ENCODE peak calls at places on chromosomes 1 and 21, in nine cellular contexts. M, Z, X, V, A, N, L, T and B are unnamed samples.

GRCh38 chr21:37370152-37371040 is 3.8 kb downstream of the DYRK1A start:
- DNase-seq in M (no peak), Z (no peak), X (no peak), V (no peak), A (no peak), N (no peak), L (no peak), T (no peak), B (no peak)

GRCh38 chr21:25127007-25127406 is 480.3 kb downstream of the MRPL39 start:
- DNase-seq in M (no peak), Z (no peak), X (no peak), V (no peak), A (no peak), N (no peak), L (no peak), T (no peak), B (no peak)

GRCh38 chr1:184641894-184642293 is 112.8 kb downstream of the EDEM3 start:
- DNase-seq in M (no peak), Z (no peak), X (no peak), V (no peak), A (no peak), N (no peak), L (no peak), T (no peak), B (no peak)

GRCh38 chr1:218874313-218874712 is 299.4 kb upstream of the LYPLAL1 start:
- DNase-seq in M (peak; percentile 39), Z (no peak), X (no peak), V (no peak), A (no peak), N (no peak), L (no peak), T (no peak), B (no peak)

GRCh38 chr1:217605390-217605789 is 25.5 kb downstream of the GPATCH2 start:
- DNase-seq in M (no peak), Z (no peak), X (no peak), V (no peak), A (no peak), N (no peak), L (no peak), T (no peak), B (no peak)

GRCh38 chr1:1240348-1240732 is 6.2 kb downstream of the C1QTNF12 start:
- DNase-seq in M (no peak), Z (no peak), X (no peak), V (no peak), A (no peak), N (no peak), L (no peak), T (no peak), B (no peak)

GRCh38 chr1:169368406-169368769 is 393 bp downstream of the BLZF1 start:
- DNase-seq in M (peak; percentile 2), Z (no peak), X (no peak), V (no peak), A (peak; percentile 28), N (no peak), L (no peak), T (no peak), B (peak; percentile 9)

GRCh38 chr1:228802386-228803221 is 67.3 kb downstream of the RHOU start:
- DNase-seq in M (no peak), Z (no peak), X (peak; percentile 76), V (peak; percentile 36), A (no peak), N (peak; percentile 87), L (no peak), T (peak; percentile 72), B (peak; percentile 9)

GRCh38 chr1:100448371-100448770 is 89.6 kb upstream of the GPR88 start:
- DNase-seq in M (no peak), Z (no peak), X (no peak), V (no peak), A (no peak), N (no peak), L (no peak), T (no peak), B (peak; percentile 6)

GRCh38 chr1:29392036-29392435 is 155.7 kb downstream of the PTPRU start:
- DNase-seq in M (no peak), Z (no peak), X (no peak), V (no peak), A (peak; percentile 1), N (no peak), L (no peak), T (peak; percentile 1), B (no peak)

GRCh38 chr1:154193821-154194220 is 1.9 kb upstream of the TPM3 start:
- DNase-seq in M (peak; percentile 52), Z (peak; percentile 83), X (peak; percentile 76), V (no peak), A (no peak), N (no peak), L (no peak), T (no peak), B (peak; percentile 63)

GRCh38 chr1:213564215-213564659 is 423.5 kb upstream of the PROX1 start:
- DNase-seq in M (peak; percentile 79), Z (no peak), X (peak; percentile 22), V (no peak), A (peak; percentile 56), N (no peak), L (no peak), T (no peak), B (peak; percentile 31)

GRCh38 chr1:153532161-153532560 is 3.6 kb downstream of the S100A6 start:
- DNase-seq in M (no peak), Z (no peak), X (no peak), V (no peak), A (no peak), N (no peak), L (no peak), T (no peak), B (no peak)

GRCh38 chr1:51070640-51071039 is 31.4 kb upstream of the C1orf185 start:
- DNase-seq in M (no peak), Z (no peak), X (no peak), V (no peak), A (no peak), N (no peak), L (no peak), T (no peak), B (no peak)

GRCh38 chr1:94118471-94118870 is 2.5 kb downstream of the ABCA4 start:
- DNase-seq in M (no peak), Z (no peak), X (no peak), V (no peak), A (no peak), N (no peak), L (no peak), T (peak; percentile 36), B (no peak)

GRCh38 chr1:224378855-224379631 is 22.4 kb downstream of the CNIH4 start:
- DNase-seq in M (no peak), Z (no peak), X (no peak), V (no peak), A (no peak), N (no peak), L (no peak), T (no peak), B (no peak)

GRCh38 chr21:37670883-37671282 is 245.4 kb downstream of the KCNJ6 start:
- DNase-seq in M (peak; percentile 6), Z (no peak), X (no peak), V (no peak), A (no peak), N (no peak), L (no peak), T (no peak), B (no peak)

DNA sequence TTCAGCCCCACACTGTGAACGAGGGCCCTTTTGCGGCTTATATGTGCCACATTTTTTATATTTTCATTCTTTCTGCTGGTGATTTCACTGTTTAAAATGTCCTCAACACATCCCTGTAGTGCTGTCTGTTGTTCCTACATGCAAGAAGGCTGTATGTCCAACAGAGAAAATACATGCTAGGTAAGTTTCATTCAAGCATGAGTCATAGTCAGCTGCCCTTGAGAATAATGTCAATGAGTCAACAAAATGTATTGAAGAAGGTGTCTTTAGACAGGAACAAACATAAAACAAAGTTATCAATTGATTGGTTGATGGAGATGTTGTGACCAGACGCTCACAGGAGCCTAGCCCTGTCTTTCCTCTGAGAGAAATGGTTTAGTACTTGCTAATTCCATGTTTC is 553.4 kb downstream of the PLPP3 start:
- DNase-seq in M (peak; percentile 20), Z (no peak), X (no peak), V (no peak), A (no peak), N (no peak), L (no peak), T (no peak), B (no peak)
- H3K27ac ChIP-seq in M (no peak overlapping the region), Z (no peak overlapping the region), X (no peak overlapping the region), V (no peak overlapping the region), A (no peak overlapping the region), N (no peak overlapping the region), L (no peak overlapping the region), T (no peak overlapping the region), B (no peak overlapping the region)

DNA sequence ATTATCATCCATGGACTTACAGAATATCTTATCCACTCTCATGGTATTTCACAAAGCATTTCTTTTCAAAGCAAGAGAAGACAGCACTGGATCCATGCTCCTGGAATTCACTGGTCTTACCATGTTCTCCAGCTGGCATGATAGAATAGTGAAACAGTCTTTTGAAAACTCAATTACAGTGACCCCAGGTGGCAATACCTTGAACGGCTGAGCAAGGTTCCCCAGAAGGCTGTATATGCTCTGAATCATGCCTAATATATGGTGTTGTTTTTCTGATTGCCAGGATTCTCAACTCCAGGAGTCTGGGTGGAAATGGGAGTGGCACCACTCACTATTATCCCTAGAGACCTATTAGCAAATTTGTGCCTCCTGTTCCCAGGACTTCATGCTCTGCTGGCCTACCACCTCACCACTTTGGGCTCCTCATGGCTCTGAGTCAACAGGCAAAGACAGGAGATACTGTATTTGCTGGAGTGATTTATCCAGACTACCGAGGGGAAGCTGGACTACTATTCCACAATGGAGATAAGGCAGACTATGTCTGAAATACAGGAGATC is 87.6 kb downstream of the CATSPERE start:
- DNase-seq in M (no peak), Z (no peak), X (no peak), V (no peak), A (no peak), N (no peak), L (no peak), T (no peak), B (no peak)
- H3K4me1 ChIP-seq in M (peaks cover 5% of the 10 kb centered on the region), Z (no peaks in the 10 kb centered on the region), X (no peaks in the 10 kb centered on the region), V (no peaks in the 10 kb centered on the region), A (no peaks in the 10 kb centered on the region), N (no peaks in the 10 kb centered on the region), L (no peaks in the 10 kb centered on the region), T (no peaks in the 10 kb centered on the region), B (peaks cover 5% of the 10 kb centered on the region)

GRCh38 chr1:192529811-192530210 is 45.8 kb upstream of the RGS1 start:
- DNase-seq in M (no peak), Z (no peak), X (no peak), V (no peak), A (no peak), N (no peak), L (no peak), T (no peak), B (no peak)
- H3K27ac ChIP-seq in M (no peak overlapping the region), Z (no peak overlapping the region), X (no peak overlapping the region), V (peak overlapping the region; percentile 2), A (peak overlapping the region; percentile 10), N (peak overlapping the region; percentile 70), L (no peak overlapping the region), T (no peak overlapping the region), B (no peak overlapping the region)

DNA sequence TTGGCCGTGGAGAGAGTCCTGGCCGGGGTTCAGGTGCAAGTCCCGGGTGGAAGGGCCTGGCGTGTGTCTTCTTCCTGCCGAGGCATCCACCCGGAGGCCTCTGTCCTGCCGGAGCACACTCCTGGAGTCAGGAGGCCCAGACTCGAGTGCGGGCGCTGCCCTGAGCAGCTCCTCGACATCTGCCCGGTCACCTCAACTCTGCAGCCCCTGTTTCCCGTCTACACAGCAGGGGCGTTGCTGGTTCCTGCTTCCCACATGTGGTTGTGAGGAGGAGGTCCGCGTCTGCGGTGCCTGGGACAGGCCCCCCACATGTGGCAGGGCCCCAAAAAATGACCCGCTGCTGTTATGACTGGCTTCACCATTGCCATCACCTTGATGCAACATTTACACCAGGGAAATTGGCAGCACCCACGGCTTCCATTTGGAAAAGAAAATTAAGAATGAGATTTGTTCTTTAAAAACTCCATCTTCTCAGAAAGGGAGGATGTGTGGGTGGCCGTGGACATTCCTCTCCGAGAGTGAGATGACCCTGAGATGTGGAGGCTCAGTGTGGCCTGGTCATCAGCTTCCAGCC is 169.8 kb downstream of the PRDM16 start:
- DNase-seq in M (no peak), Z (no peak), X (no peak), V (no peak), A (no peak), N (no peak), L (no peak), T (no peak), B (no peak)
- H3K4me1 ChIP-seq in M (peaks cover 60% of the 10 kb centered on the region), Z (no peaks in the 10 kb centered on the region), X (no peaks in the 10 kb centered on the region), V (no peaks in the 10 kb centered on the region), A (no peaks in the 10 kb centered on the region), N (no peaks in the 10 kb centered on the region), L (no peaks in the 10 kb centered on the region), T (no peaks in the 10 kb centered on the region), B (no peaks in the 10 kb centered on the region)